ENCODE peak calls at places on chromosomes 13 and 19, in four cellular contexts. U, J, N and B are unnamed samples.

GRCh38 chr13:95494082-95494681 is 58.3 kb upstream of the CLDN10 start:
- DNase-seq in U (no peak), J (no peak), N (no peak), B (no peak)

GRCh38 chr19:47099576-47100050 is 14.0 kb downstream of the ZC3H4 start:
- DNase-seq in U (no peak), J (no peak), N (no peak), B (no peak)

GRCh38 chr13:27371932-27372331 is 52.5 kb upstream of the GTF3A start:
- DNase-seq in U (no peak), J (no peak), N (no peak), B (no peak)

GRCh38 chr13:81395368-81395767 is 1054.4 kb upstream of the SPRY2 start:
- DNase-seq in U (no peak), J (no peak), N (no peak), B (no peak)

GRCh38 chr19:46068345-46069258 is 27.8 kb upstream of the IGFL4 start:
- DNase-seq in U (no peak), J (no peak), N (no peak), B (no peak)

GRCh38 chr13:90461398-90461797 is 886.1 kb upstream of the MIR17HG start:
- DNase-seq in U (no peak), J (no peak), N (no peak), B (no peak)

GRCh38 chr13:98420560-98421175 is 156.2 kb downstream of the STK24 start:
- DNase-seq in U (no peak), J (no peak), N (peak), B (no peak)

GRCh38 chr13:37418490-37418889 is 180.1 kb downstream of the POSTN start:
- DNase-seq in U (no peak), J (no peak), N (no peak), B (no peak)

GRCh38 chr13:31168736-31169135 is 7.0 kb upstream of the HSPH1 start:
- DNase-seq in U (no peak), J (no peak), N (no peak), B (no peak)

GRCh38 chr13:76879211-76879875 is 6.9 kb downstream of the KCTD12 start:
- DNase-seq in U (no peak), J (peak), N (peak), B (peak)

GRCh38 chr19:58305932-58306323 is 751 bp downstream of the ERVK3-1 start:
- DNase-seq in U (no peak), J (no peak), N (no peak), B (no peak)

GRCh38 chr13:102903659-102904407 is 58.0 kb downstream of the ERCC5 start:
- DNase-seq in U (no peak), J (no peak), N (no peak), B (no peak)

GRCh38 chr13:104987621-104988020 is 1547.8 kb downstream of the EFNB2 start:
- DNase-seq in U (no peak), J (no peak), N (no peak), B (no peak)

GRCh38 chr13:113187263-113187669 is 21.2 kb downstream of the PCID2 start:
- DNase-seq in U (peak), J (no peak), N (peak), B (no peak)

GRCh38 chr13:73261739-73262216 is 203.0 kb downstream of the KLF5 start:
- DNase-seq in U (no peak), J (no peak), N (no peak), B (no peak)

GRCh38 chr13:24741016-24741662 is 22.8 kb upstream of the RNF17 start:
- DNase-seq in U (no peak), J (no peak), N (no peak), B (no peak)

GRCh38 chr13:78660130-78660857 is 1.3 kb upstream of the OBI1 start:
- DNase-seq in U (no peak), J (no peak), N (no peak), B (peak)

GRCh38 chr13:111629933-111630332 is 309.5 kb downstream of the TEX29 start:
- DNase-seq in U (no peak), J (no peak), N (no peak), B (no peak)

GRCh38 chr13:102659168-102659713 is 35.6 kb downstream of the METTL21C start:
- DNase-seq in U (no peak), J (no peak), N (no peak), B (no peak)

GRCh38 chr13:72536668-72537399 is 190.6 kb downstream of the MZT1 start:
- DNase-seq in U (no peak), J (no peak), N (no peak), B (no peak)

GRCh38 chr13:28488376-28489005 is 6.4 kb downstream of the FLT1 start:
- DNase-seq in U (no peak), J (no peak), N (no peak), B (no peak)

GRCh38 chr19:13842294-13843103 is 34.4 kb upstream of the NANOS3 start:
- DNase-seq in U (no peak), J (no peak), N (peak), B (peak)

GRCh38 chr19:4971424-4971793 is 2.5 kb downstream of the KDM4B start:
- DNase-seq in U (no peak), J (no peak), N (no peak), B (no peak)

GRCh38 chr19:52492201-52492960 is 35.1 kb upstream of the ZNF808 start:
- DNase-seq in U (no peak), J (no peak), N (no peak), B (no peak)

GRCh38 chr19:33235269-33235995 is 9.8 kb upstream of the SLC7A10 start:
- DNase-seq in U (peak), J (peak), N (peak), B (peak)

GRCh38 chr19:4518345-4519171 is at the start of gene PLIN4:
- DNase-seq in U (no peak), J (no peak), N (no peak), B (no peak)

GRCh38 chr13:34044041-34044440 is 226.1 kb downstream of the RFC3 start:
- DNase-seq in U (no peak), J (no peak), N (no peak), B (no peak)

GRCh38 chr19:43124360-43124759 is 41.9 kb upstream of the PSG2 start:
- DNase-seq in U (no peak), J (no peak), N (no peak), B (no peak)

GRCh38 chr13:49093376-49093775 is 117.7 kb downstream of the FNDC3A start:
- DNase-seq in U (no peak), J (no peak), N (no peak), B (no peak)

GRCh38 chr13:21948781-21949474 is 278.1 kb downstream of the FGF9 start:
- DNase-seq in U (no peak), J (no peak), N (no peak), B (no peak)

GRCh38 chr19:40284251-40284500 is 969 bp downstream of the AKT2 start:
- DNase-seq in U (no peak), J (no peak), N (no peak), B (no peak)

GRCh38 chr19:3671680-3672574 is 28.3 kb downstream of the PIP5K1C start:
- DNase-seq in U (no peak), J (no peak), N (no peak), B (peak)

GRCh38 chr13:78426183-78426582 is 177.2 kb downstream of the POU4F1 start:
- DNase-seq in U (no peak), J (no peak), N (no peak), B (no peak)

GRCh38 chr13:53821632-53822031 is 793.0 kb downstream of the OLFM4 start:
- DNase-seq in U (no peak), J (no peak), N (no peak), B (no peak)

GRCh38 chr13:19960673-19961015 is 2.1 kb downstream of the ZMYM2 start:
- DNase-seq in U (no peak), J (no peak), N (no peak), B (no peak)

GRCh38 chr13:19959831-19960672 is 1.5 kb downstream of the ZMYM2 start:
- DNase-seq in U (peak), J (peak), N (peak), B (peak)

GRCh38 chr13:19958119-19959111 is at the start of gene ZMYM2:
- DNase-seq in U (peak), J (peak), N (peak), B (peak)

GRCh38 chr13:19957320-19958118 is 1.0 kb upstream of the ZMYM2 start:
- DNase-seq in U (peak), J (peak), N (peak), B (peak)

GRCh38 chr13:19959141-19959830 is 759 bp downstream of the ZMYM2 start:
- DNase-seq in U (peak), J (no peak), N (peak), B (peak)
- TF ChIP-seq CTCF in U (no peak), J (peak), N (no peak), B (no peak)

GRCh38 chr13:60329221-60329983 is 67.6 kb upstream of the TDRD3 start:
- DNase-seq in U (no peak), J (peak), N (peak), B (no peak)
- TF ChIP-seq CTCF in U (no peak), J (peak), N (peak), B (no peak)

GRCh38 chr13:110006304-110006703 is 219.9 kb upstream of the IRS2 start:
- DNase-seq in U (no peak), J (no peak), N (no peak), B (no peak)
- TF ChIP-seq CTCF in U (no peak), J (no peak), N (no peak), B (no peak)

GRCh38 chr13:39047560-39047959 is 9.3 kb downstream of the NHLRC3 start:
- DNase-seq in U (no peak), J (no peak), N (no peak), B (no peak)
- TF ChIP-seq CTCF in U (no peak), J (no peak), N (no peak), B (no peak)

DNA sequence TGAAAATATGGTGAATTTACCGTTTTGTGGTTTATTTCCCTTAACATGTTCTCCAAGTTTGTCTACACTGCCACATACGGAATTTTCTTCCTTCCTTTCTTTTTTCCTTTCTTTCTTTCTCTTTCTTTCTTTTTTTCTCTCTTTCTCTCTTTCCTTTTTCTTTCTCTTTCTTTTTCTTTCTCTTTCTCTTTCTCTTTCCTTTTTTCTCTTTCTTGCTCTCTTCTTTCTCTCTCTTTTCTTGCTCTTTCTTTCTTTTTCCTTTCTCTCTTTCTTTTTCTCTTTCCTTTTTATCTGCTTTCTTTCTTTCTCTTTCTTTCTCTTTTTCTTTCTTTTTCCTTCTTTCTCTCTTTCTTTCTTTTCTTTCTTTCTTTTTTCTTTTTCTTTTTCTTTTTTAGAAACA is 1962.3 kb upstream of the PCDH20 start:
- DNase-seq in U (no peak), J (no peak), N (no peak), B (no peak)
- TF ChIP-seq CTCF in U (no peak), J (no peak), N (no peak), B (no peak)

DNA sequence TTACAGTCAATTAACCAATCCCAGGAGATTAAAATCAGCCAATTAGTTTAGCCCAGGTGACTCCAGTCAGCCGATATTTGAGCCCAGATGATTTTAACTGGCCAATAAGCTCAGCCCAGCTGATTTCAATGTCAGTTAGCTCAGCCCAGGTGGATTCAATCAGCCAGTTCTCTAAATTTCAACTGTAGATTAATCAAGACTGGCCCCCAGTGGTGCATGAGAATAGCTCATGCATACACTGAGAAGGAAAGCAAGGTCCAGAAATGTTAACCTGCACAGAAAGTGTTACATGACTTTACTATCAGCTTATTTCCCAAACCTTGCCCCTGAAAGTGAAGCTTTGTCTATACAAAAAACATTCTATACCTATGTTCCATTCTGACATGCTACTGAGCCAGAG is 55.4 kb upstream of the ZNF724 start:
- DNase-seq in U (no peak), J (no peak), N (no peak), B (no peak)
- TF ChIP-seq CTCF in U (no peak), J (peak), N (no peak), B (no peak)

GRCh38 chr13:59906413-59907027 is 257.2 kb downstream of the DIAPH3 start:
- DNase-seq in U (no peak), J (no peak), N (no peak), B (no peak)
- TF ChIP-seq CTCF in U (no peak), J (peak), N (peak), B (peak)

GRCh38 chr19:53703361-53703760 is 71.6 kb downstream of the DPRX start:
- DNase-seq in U (no peak), J (no peak), N (no peak), B (no peak)

GRCh38 chr19:53704011-53704410 is 72.2 kb downstream of the DPRX start:
- DNase-seq in U (no peak), J (no peak), N (no peak), B (no peak)

GRCh38 chr19:53707278-53707677 is 75.5 kb downstream of the DPRX start:
- DNase-seq in U (no peak), J (no peak), N (no peak), B (no peak)
- TF ChIP-seq CTCF in U (no peak), J (no peak), N (no peak), B (no peak)

GRCh38 chr19:29664753-29665214 is 477 bp upstream of the PLEKHF1 start:
- DNase-seq in U (no peak), J (no peak), N (no peak), B (no peak)
- TF ChIP-seq CTCF in U (no peak), J (no peak), N (no peak), B (peak)

DNA sequence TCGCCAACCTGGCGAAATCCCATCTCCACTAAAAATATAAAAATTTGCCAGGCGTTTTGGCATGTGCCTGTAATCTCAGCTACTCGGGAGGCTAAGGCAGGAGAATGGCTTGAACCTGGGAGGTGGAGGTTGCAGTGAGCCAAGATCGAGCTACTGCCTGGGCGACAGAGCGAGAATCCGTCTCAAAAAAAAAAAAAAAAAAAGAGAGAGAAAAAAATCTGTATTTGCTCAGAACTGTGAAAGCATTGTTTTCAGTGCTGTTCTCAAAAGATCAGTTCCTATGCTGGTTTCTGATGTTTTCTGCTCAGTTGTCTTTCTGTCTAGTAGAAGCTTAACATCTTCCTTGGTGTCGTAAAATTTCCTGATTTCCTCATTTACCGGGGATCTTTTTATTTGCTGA is 2.5 kb downstream of the SF3A2 start:
- DNase-seq in U (no peak), J (no peak), N (no peak), B (no peak)
- TF ChIP-seq CTCF in U (no peak), J (no peak), N (no peak), B (no peak)